ENCODE peak calls at places on chromosomes 7 and 10, in seven cellular contexts. C is GM10248, W is ovary, Z is endothelial cell, G is OCI-LY7, T is lung, Q is BJ. M is an unnamed sample.
A peak's percentile ranks its signal among the peaks of the same experiment; 100 is the strongest.

GRCh38 chr10:14554843-14555205 is 219.9 kb downstream of the FAM107B start:
- DNase-seq in C (no peak), W (no peak), Z (no peak), G (no peak), T (no peak), Q (no peak), M (no peak)

GRCh38 chr7:51316666-51317581 is at the start of gene COBL:
- DNase-seq in C (no peak), W (peak; percentile 31), Z (peak; percentile 17), G (no peak), T (peak; percentile 57), Q (no peak), M (peak; percentile 81)

GRCh38 chr7:81776159-81776558 is 6.3 kb upstream of the HGF start:
- DNase-seq in C (no peak), W (no peak), Z (no peak), G (no peak), T (no peak), Q (no peak), M (no peak)

GRCh38 chr7:74343281-74344127 is 54.3 kb downstream of the CLIP2 start:
- DNase-seq in C (no peak), W (no peak), Z (no peak), G (no peak), T (no peak), Q (no peak), M (no peak)

GRCh38 chr7:149831730-149832219 is 6.4 kb upstream of the ZNF862 start:
- DNase-seq in C (no peak), W (no peak), Z (no peak), G (no peak), T (no peak), Q (no peak), M (no peak)

GRCh38 chr10:132514841-132515521 is 22.6 kb upstream of the INPP5A start:
- DNase-seq in C (no peak), W (peak; percentile 69), Z (no peak), G (no peak), T (no peak), Q (no peak), M (no peak)

GRCh38 chr10:48507933-48508830 is 96.7 kb downstream of the ARHGAP22 start:
- DNase-seq in C (no peak), W (no peak), Z (no peak), G (no peak), T (no peak), Q (no peak), M (no peak)

GRCh38 chr10:48251525-48252353 is 22.8 kb downstream of the FRMPD2 start:
- DNase-seq in C (peak; percentile 7), W (no peak), Z (no peak), G (no peak), T (no peak), Q (no peak), M (peak; percentile 46)

GRCh38 chr10:129102906-129103693 is 363.9 kb upstream of the MGMT start:
- DNase-seq in C (no peak), W (no peak), Z (no peak), G (no peak), T (peak; percentile 24), Q (no peak), M (no peak)

GRCh38 chr7:7181519-7182155 is 707 bp upstream of the C1GALT1 start:
- DNase-seq in C (peak; percentile 51), W (peak; percentile 24), Z (peak; percentile 18), G (peak; percentile 85), T (peak; percentile 33), Q (no peak), M (peak; percentile 47)

GRCh38 chr10:16777473-16778370 is 39.5 kb downstream of the RSU1 start:
- DNase-seq in C (peak; percentile 68), W (peak; percentile 36), Z (peak; percentile 51), G (peak; percentile 71), T (no peak), Q (no peak), M (peak; percentile 8)

GRCh38 chr7:90613088-90613498 is 17.0 kb downstream of the CDK14 start:
- DNase-seq in C (peak; percentile 41), W (no peak), Z (no peak), G (no peak), T (no peak), Q (no peak), M (no peak)

GRCh38 chr10:107548301-107548700 is 383.8 kb upstream of the SORCS1 start:
- DNase-seq in C (no peak), W (no peak), Z (no peak), G (no peak), T (no peak), Q (no peak), M (no peak)

GRCh38 chr7:64574481-64575159 is 11.7 kb upstream of the ZNF680 start:
- DNase-seq in C (no peak), W (peak; percentile 58), Z (peak; percentile 50), G (no peak), T (no peak), Q (no peak), M (no peak)

GRCh38 chr7:19969859-19970493 is 196.6 kb upstream of the TMEM196 start:
- DNase-seq in C (no peak), W (no peak), Z (no peak), G (no peak), T (no peak), Q (no peak), M (no peak)

GRCh38 chr10:50216418-50216817 is 34.9 kb downstream of the ASAH2 start:
- DNase-seq in C (no peak), W (no peak), Z (no peak), G (no peak), T (no peak), Q (no peak), M (no peak)

GRCh38 chr10:70348228-70348850 is 34.1 kb downstream of the LRRC20 start:
- DNase-seq in C (peak; percentile 56), W (no peak), Z (peak; percentile 58), G (peak; percentile 77), T (no peak), Q (no peak), M (peak; percentile 58)

GRCh38 chr7:2956526-2957368 is 86.9 kb downstream of the CARD11 start:
- DNase-seq in C (no peak), W (no peak), Z (no peak), G (no peak), T (no peak), Q (no peak), M (no peak)

GRCh38 chr10:12924911-12925310 is 76.6 kb downstream of the CCDC3 start:
- DNase-seq in C (no peak), W (no peak), Z (no peak), G (no peak), T (no peak), Q (no peak), M (no peak)

GRCh38 chr10:21993360-21994001 is 10.0 kb downstream of the DNAJC1 start:
- DNase-seq in C (peak; percentile 20), W (no peak), Z (no peak), G (peak; percentile 33), T (no peak), Q (no peak), M (no peak)

DNA sequence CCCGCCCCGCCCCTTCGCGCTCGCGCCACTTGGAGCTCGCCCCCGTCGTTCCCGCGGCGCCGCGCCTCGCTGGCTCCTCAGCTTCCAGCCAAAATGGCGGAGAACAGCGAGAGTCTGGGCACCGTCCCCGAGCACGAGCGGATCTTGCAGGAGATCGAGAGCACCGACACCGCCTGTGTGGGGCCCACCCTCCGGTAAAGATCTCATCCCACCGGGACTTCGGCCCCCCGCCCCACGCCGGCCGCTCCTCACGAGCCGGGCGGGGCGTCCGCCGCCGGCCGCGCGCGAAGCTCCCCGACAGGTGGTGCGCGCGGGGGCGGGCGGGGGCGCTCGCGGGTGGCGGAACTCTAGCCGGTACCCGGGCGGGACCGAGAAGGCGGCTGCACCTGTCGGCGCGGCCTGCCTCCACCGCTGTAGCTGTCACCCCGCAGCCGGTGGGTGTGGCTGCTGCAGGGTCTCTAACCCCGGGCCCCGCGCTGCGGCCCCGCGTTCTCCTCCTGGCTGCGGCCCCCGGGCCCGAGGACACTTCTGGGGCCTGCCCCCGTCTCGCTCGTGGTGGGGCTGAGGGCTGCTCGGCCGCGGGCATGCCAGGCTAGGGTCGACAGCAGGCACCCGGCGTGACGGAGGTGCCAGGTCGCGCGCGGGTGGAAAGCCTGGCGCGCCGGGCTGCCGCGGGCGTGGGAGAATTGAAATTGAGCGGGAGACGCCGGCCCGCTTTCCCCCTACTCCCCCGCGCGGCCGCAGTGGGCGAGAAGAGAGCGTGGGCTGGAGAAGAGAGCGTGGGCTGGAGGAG is at the start of gene EXOC6:
- DNase-seq in C (peak; percentile 91), W (peak; percentile 81), Z (peak; percentile 75), G (peak; percentile 93), T (peak; percentile 86), Q (no peak), M (peak; percentile 87)
- TF ChIP-seq CTCF in C (peak; percentile 6), W (no peak), Z (peak; percentile 45), G (peak; percentile 32), T (no peak), Q (no peak), M (no peak)

DNA sequence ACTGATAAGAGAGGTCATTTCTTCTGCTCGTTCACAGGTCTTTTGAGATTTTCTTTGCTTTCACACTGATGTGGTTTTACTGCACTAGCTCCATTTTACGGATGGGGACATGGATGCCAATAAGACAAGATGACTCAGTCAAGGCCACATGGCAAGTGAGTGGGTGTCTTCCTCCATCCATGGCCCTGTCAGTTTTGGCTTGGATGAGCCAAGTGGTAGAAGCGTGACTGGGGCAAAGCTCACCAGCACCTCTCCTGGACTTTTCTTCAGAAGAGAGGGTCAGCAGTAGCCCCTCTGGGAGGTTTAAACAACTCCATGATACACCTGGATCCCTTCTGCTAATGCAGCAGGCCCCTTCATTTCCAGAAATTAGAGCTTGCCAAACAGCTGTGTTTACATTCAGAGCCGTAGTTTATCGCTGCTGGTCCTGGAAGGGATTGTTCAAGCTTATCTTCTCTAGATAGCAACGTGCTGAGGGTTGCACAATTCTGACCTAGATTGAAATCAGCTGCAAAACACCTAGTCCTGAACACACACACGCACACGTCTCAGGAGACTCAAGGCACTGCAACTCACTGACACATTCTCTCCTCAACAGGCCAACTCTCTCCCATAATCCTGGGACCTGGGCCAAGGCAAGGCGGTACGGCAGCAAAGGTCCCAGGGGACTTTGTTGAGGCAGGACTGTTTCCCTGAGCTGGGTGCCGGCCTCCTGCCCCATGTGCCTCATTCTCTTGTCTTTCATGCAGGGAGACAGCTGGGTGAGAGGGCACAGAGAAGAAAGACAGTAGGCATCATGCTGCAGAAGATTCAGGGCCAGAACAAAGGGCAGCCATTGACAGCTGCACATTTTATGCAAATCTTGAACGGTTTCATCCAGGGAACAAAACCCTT is 14.2 kb upstream of the PDCD4 start:
- DNase-seq in C (no peak), W (no peak), Z (no peak), G (peak; percentile 84), T (no peak), Q (no peak), M (no peak)
- TF ChIP-seq CTCF in C (no peak), W (no peak), Z (no peak), G (no peak), T (no peak), Q (no peak), M (no peak)

DNA sequence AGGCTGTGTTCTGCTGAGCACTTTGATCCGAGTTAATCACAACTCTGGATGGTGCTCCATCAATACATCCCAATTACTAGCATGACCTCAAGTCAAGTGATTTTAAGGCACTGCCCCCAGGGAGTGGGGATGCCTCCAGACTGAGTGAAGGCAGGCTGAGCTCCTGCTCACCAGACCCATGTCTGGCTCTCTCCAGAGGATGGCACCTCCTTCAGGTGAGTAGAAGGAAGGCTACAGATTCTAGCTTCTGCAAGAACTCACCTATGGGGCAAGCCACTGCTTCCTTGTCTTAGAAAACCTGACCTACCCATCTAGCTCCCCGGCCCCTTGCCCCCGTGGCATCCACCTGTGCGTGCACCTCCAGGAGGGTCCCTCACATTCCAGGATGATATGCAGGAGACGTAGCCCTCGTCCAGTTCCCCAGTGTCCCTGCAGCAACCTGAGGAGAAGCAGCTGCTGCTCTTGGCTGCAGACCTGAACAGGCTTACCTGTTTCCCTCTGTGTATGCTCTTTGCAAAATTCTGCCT is 390.3 kb downstream of the GRID1 start:
- DNase-seq in C (no peak), W (no peak), Z (no peak), G (no peak), T (no peak), Q (no peak), M (no peak)
- TF ChIP-seq CTCF in C (no peak), W (no peak), Z (no peak), G (peak; percentile 25), T (no peak), Q (no peak), M (peak; percentile 44)

GRCh38 chr7:22660732-22661131 is 66.3 kb upstream of the IL6 start:
- DNase-seq in C (no peak), W (no peak), Z (no peak), G (peak; percentile 8), T (no peak), Q (no peak), M (no peak)
- TF ChIP-seq CTCF in C (peak; percentile 18), W (no peak), Z (peak; percentile 26), G (peak; percentile 70), T (no peak), Q (no peak), M (peak; percentile 69)